ENCODE peak calls at places on chromosomes 6 and 20, in nine cellular contexts. One of them, this sample, is unnamed.
A peak's percentile ranks its signal among the peaks of the same experiment; 100 is the strongest.

GRCh38 chr6:2111162-2111677 is 134.2 kb downstream of the GMDS start:
- DNase-seq in uterus: no peak
- DNase-seq in H9: no peak
- DNase-seq in ovary: no peak
- DNase-seq in left lung: no peak
- DNase-seq in HepG2: no peak
- DNase-seq in CD8-positive, alpha-beta T cell: no peak
- DNase-seq in CD8-positive, alpha-beta memory T cell: no peak
- DNase-seq in mesenchymal stem cell: peak; percentile 6
- DNase-seq in this sample: no peak

GRCh38 chr6:159094444-159095252 is 49.9 kb upstream of the TAGAP start:
- DNase-seq in uterus: no peak
- DNase-seq in H9: no peak
- DNase-seq in ovary: no peak
- DNase-seq in left lung: peak; percentile 67
- DNase-seq in HepG2: no peak
- DNase-seq in CD8-positive, alpha-beta T cell: no peak
- DNase-seq in CD8-positive, alpha-beta memory T cell: no peak
- DNase-seq in mesenchymal stem cell: no peak
- DNase-seq in this sample: no peak

GRCh38 chr20:7601431-7601830 is 338.8 kb downstream of the HAO1 start:
- DNase-seq in uterus: no peak
- DNase-seq in H9: no peak
- DNase-seq in ovary: no peak
- DNase-seq in left lung: no peak
- DNase-seq in HepG2: no peak
- DNase-seq in CD8-positive, alpha-beta T cell: no peak
- DNase-seq in CD8-positive, alpha-beta memory T cell: no peak
- DNase-seq in mesenchymal stem cell: no peak
- DNase-seq in this sample: no peak

GRCh38 chr6:106146852-106147351 is 60.8 kb downstream of the PRDM1 start:
- DNase-seq in uterus: no peak
- DNase-seq in H9: no peak
- DNase-seq in ovary: no peak
- DNase-seq in left lung: no peak
- DNase-seq in HepG2: no peak
- DNase-seq in CD8-positive, alpha-beta T cell: no peak
- DNase-seq in CD8-positive, alpha-beta memory T cell: no peak
- DNase-seq in mesenchymal stem cell: no peak
- DNase-seq in this sample: no peak

GRCh38 chr20:59146801-59147118 is 16.9 kb upstream of the ZNF831 start:
- DNase-seq in uterus: no peak
- DNase-seq in H9: no peak
- DNase-seq in ovary: no peak
- DNase-seq in left lung: no peak
- DNase-seq in HepG2: no peak
- DNase-seq in CD8-positive, alpha-beta T cell: no peak
- DNase-seq in CD8-positive, alpha-beta memory T cell: no peak
- DNase-seq in mesenchymal stem cell: no peak
- DNase-seq in this sample: no peak

GRCh38 chr6:24359640-24360454 is 2.0 kb upstream of the DCDC2 start:
- DNase-seq in uterus: peak; percentile 27
- DNase-seq in H9: peak; percentile 93
- DNase-seq in ovary: peak; percentile 79
- DNase-seq in left lung: peak; percentile 91
- DNase-seq in HepG2: no peak
- DNase-seq in CD8-positive, alpha-beta T cell: peak; percentile 63
- DNase-seq in CD8-positive, alpha-beta memory T cell: peak; percentile 32
- DNase-seq in mesenchymal stem cell: peak; percentile 91
- DNase-seq in this sample: peak; percentile 89

GRCh38 chr6:108200631-108201030 is 34.8 kb downstream of the NR2E1 start:
- DNase-seq in uterus: no peak
- DNase-seq in H9: no peak
- DNase-seq in ovary: no peak
- DNase-seq in left lung: no peak
- DNase-seq in HepG2: peak; percentile 72
- DNase-seq in CD8-positive, alpha-beta T cell: no peak
- DNase-seq in CD8-positive, alpha-beta memory T cell: no peak
- DNase-seq in mesenchymal stem cell: peak; percentile 8
- DNase-seq in this sample: no peak

GRCh38 chr20:63625771-63626423 is 1.0 kb downstream of the GMEB2 start:
- DNase-seq in uterus: peak; percentile 36
- DNase-seq in H9: no peak
- DNase-seq in ovary: peak; percentile 66
- DNase-seq in left lung: peak; percentile 64
- DNase-seq in HepG2: peak; percentile 57
- DNase-seq in CD8-positive, alpha-beta T cell: no peak
- DNase-seq in CD8-positive, alpha-beta memory T cell: no peak
- DNase-seq in mesenchymal stem cell: peak; percentile 47
- DNase-seq in this sample: peak; percentile 44

GRCh38 chr6:136728033-136728939 is 64.0 kb downstream of the MAP3K5 start:
- DNase-seq in uterus: no peak
- DNase-seq in H9: no peak
- DNase-seq in ovary: no peak
- DNase-seq in left lung: no peak
- DNase-seq in HepG2: no peak
- DNase-seq in CD8-positive, alpha-beta T cell: no peak
- DNase-seq in CD8-positive, alpha-beta memory T cell: no peak
- DNase-seq in mesenchymal stem cell: peak; percentile 9
- DNase-seq in this sample: no peak

GRCh38 chr6:167913699-167914098 is 83.8 kb upstream of the KIF25 start:
- DNase-seq in uterus: no peak
- DNase-seq in H9: no peak
- DNase-seq in ovary: no peak
- DNase-seq in left lung: no peak
- DNase-seq in HepG2: no peak
- DNase-seq in CD8-positive, alpha-beta T cell: no peak
- DNase-seq in CD8-positive, alpha-beta memory T cell: no peak
- DNase-seq in mesenchymal stem cell: no peak
- DNase-seq in this sample: no peak

GRCh38 chr6:151389640-151390275 is 1.6 kb downstream of the ZBTB2 start:
- DNase-seq in uterus: peak; percentile 65
- DNase-seq in H9: peak; percentile 45
- DNase-seq in ovary: peak; percentile 66
- DNase-seq in left lung: no peak
- DNase-seq in HepG2: peak; percentile 64
- DNase-seq in CD8-positive, alpha-beta T cell: no peak
- DNase-seq in CD8-positive, alpha-beta memory T cell: peak; percentile 9
- DNase-seq in mesenchymal stem cell: peak; percentile 80
- DNase-seq in this sample: peak; percentile 65

GRCh38 chr6:90078513-90079289 is 184.4 kb downstream of the GJA10 start:
- DNase-seq in uterus: no peak
- DNase-seq in H9: no peak
- DNase-seq in ovary: no peak
- DNase-seq in left lung: no peak
- DNase-seq in HepG2: no peak
- DNase-seq in CD8-positive, alpha-beta T cell: no peak
- DNase-seq in CD8-positive, alpha-beta memory T cell: no peak
- DNase-seq in mesenchymal stem cell: no peak
- DNase-seq in this sample: no peak

GRCh38 chr6:127900935-127901334 is at the start of gene THEMIS:
- DNase-seq in uterus: no peak
- DNase-seq in H9: no peak
- DNase-seq in ovary: no peak
- DNase-seq in left lung: no peak
- DNase-seq in HepG2: no peak
- DNase-seq in CD8-positive, alpha-beta T cell: peak; percentile 29
- DNase-seq in CD8-positive, alpha-beta memory T cell: peak; percentile 14
- DNase-seq in mesenchymal stem cell: no peak
- DNase-seq in this sample: no peak

GRCh38 chr6:112413805-112414204 is 66.7 kb downstream of the RFPL4B start:
- DNase-seq in uterus: no peak
- DNase-seq in H9: no peak
- DNase-seq in ovary: no peak
- DNase-seq in left lung: no peak
- DNase-seq in HepG2: no peak
- DNase-seq in CD8-positive, alpha-beta T cell: no peak
- DNase-seq in CD8-positive, alpha-beta memory T cell: no peak
- DNase-seq in mesenchymal stem cell: no peak
- DNase-seq in this sample: no peak

GRCh38 chr6:63936399-63936798 is 300.8 kb downstream of the PHF3 start:
- DNase-seq in uterus: no peak
- DNase-seq in H9: no peak
- DNase-seq in ovary: no peak
- DNase-seq in left lung: no peak
- DNase-seq in HepG2: peak; percentile 22
- DNase-seq in CD8-positive, alpha-beta T cell: no peak
- DNase-seq in CD8-positive, alpha-beta memory T cell: no peak
- DNase-seq in mesenchymal stem cell: no peak
- DNase-seq in this sample: no peak

GRCh38 chr20:62736026-62736406 is 27.4 kb downstream of the NTSR1 start:
- DNase-seq in uterus: no peak
- DNase-seq in H9: no peak
- DNase-seq in ovary: no peak
- DNase-seq in left lung: peak; percentile 28
- DNase-seq in HepG2: no peak
- DNase-seq in CD8-positive, alpha-beta T cell: no peak
- DNase-seq in CD8-positive, alpha-beta memory T cell: no peak
- DNase-seq in mesenchymal stem cell: no peak
- DNase-seq in this sample: peak; percentile 16

GRCh38 chr6:108732101-108732870 is 115.9 kb upstream of the ARMC2 start:
- DNase-seq in uterus: no peak
- DNase-seq in H9: peak; percentile 43
- DNase-seq in ovary: no peak
- DNase-seq in left lung: no peak
- DNase-seq in HepG2: no peak
- DNase-seq in CD8-positive, alpha-beta T cell: no peak
- DNase-seq in CD8-positive, alpha-beta memory T cell: no peak
- DNase-seq in mesenchymal stem cell: no peak
- DNase-seq in this sample: no peak

GRCh38 chr6:25960689-25961088 is 1.9 kb upstream of the TRIM38 start:
- DNase-seq in uterus: no peak
- DNase-seq in H9: no peak
- DNase-seq in ovary: no peak
- DNase-seq in left lung: no peak
- DNase-seq in HepG2: no peak
- DNase-seq in CD8-positive, alpha-beta T cell: no peak
- DNase-seq in CD8-positive, alpha-beta memory T cell: no peak
- DNase-seq in mesenchymal stem cell: no peak
- DNase-seq in this sample: no peak
- H3K27ac ChIP-seq in uterus: no peak overlapping the region
- H3K27ac ChIP-seq in H9: no peak overlapping the region
- H3K27ac ChIP-seq in ovary: no peak overlapping the region
- H3K27ac ChIP-seq in left lung: no peak overlapping the region
- H3K27ac ChIP-seq in HepG2: no peak overlapping the region
- H3K27ac ChIP-seq in CD8-positive, alpha-beta T cell: no peak overlapping the region
- H3K27ac ChIP-seq in CD8-positive, alpha-beta memory T cell: no peak overlapping the region
- H3K27ac ChIP-seq in mesenchymal stem cell: no peak overlapping the region
- H3K27ac ChIP-seq in this sample: no peak overlapping the region

GRCh38 chr6:87684895-87685654 is 17.0 kb downstream of the AKIRIN2 start:
- DNase-seq in uterus: no peak
- DNase-seq in H9: no peak
- DNase-seq in ovary: no peak
- DNase-seq in left lung: no peak
- DNase-seq in HepG2: no peak
- DNase-seq in CD8-positive, alpha-beta T cell: no peak
- DNase-seq in CD8-positive, alpha-beta memory T cell: no peak
- DNase-seq in mesenchymal stem cell: no peak
- DNase-seq in this sample: no peak

GRCh38 chr6:87682310-87682709 is 19.7 kb downstream of the AKIRIN2 start:
- DNase-seq in uterus: no peak
- DNase-seq in H9: no peak
- DNase-seq in ovary: no peak
- DNase-seq in left lung: no peak
- DNase-seq in HepG2: no peak
- DNase-seq in CD8-positive, alpha-beta T cell: no peak
- DNase-seq in CD8-positive, alpha-beta memory T cell: no peak
- DNase-seq in mesenchymal stem cell: no peak
- DNase-seq in this sample: no peak

GRCh38 chr6:87683890-87684289 is 18.1 kb downstream of the AKIRIN2 start:
- DNase-seq in uterus: no peak
- DNase-seq in H9: no peak
- DNase-seq in ovary: no peak
- DNase-seq in left lung: no peak
- DNase-seq in HepG2: no peak
- DNase-seq in CD8-positive, alpha-beta T cell: no peak
- DNase-seq in CD8-positive, alpha-beta memory T cell: no peak
- DNase-seq in mesenchymal stem cell: no peak
- DNase-seq in this sample: no peak
- H3K4me1 ChIP-seq in uterus: peaks cover 5% of the 10 kb centered on the region
- H3K4me1 ChIP-seq in H9: no peaks in the 10 kb centered on the region
- H3K4me1 ChIP-seq in ovary: peaks cover 4% of the 10 kb centered on the region
- H3K4me1 ChIP-seq in left lung: peaks cover 11% of the 10 kb centered on the region
- H3K4me1 ChIP-seq in HepG2: peaks cover 66% of the 10 kb centered on the region
- H3K4me1 ChIP-seq in CD8-positive, alpha-beta T cell: peaks cover 17% of the 10 kb centered on the region
- H3K4me1 ChIP-seq in CD8-positive, alpha-beta memory T cell: peaks cover 14% of the 10 kb centered on the region
- H3K4me1 ChIP-seq in mesenchymal stem cell: peaks cover 4% of the 10 kb centered on the region
- H3K4me1 ChIP-seq in this sample: peaks cover 41% of the 10 kb centered on the region

GRCh38 chr6:10395171-10395945 is 19.5 kb downstream of the TFAP2A start:
- DNase-seq in uterus: no peak
- DNase-seq in H9: no peak
- DNase-seq in ovary: no peak
- DNase-seq in left lung: no peak
- DNase-seq in HepG2: no peak
- DNase-seq in CD8-positive, alpha-beta T cell: no peak
- DNase-seq in CD8-positive, alpha-beta memory T cell: no peak
- DNase-seq in mesenchymal stem cell: no peak
- DNase-seq in this sample: no peak

GRCh38 chr6:10397756-10398438 is 17.0 kb downstream of the TFAP2A start:
- DNase-seq in uterus: no peak
- DNase-seq in H9: no peak
- DNase-seq in ovary: no peak
- DNase-seq in left lung: no peak
- DNase-seq in HepG2: no peak
- DNase-seq in CD8-positive, alpha-beta T cell: no peak
- DNase-seq in CD8-positive, alpha-beta memory T cell: no peak
- DNase-seq in mesenchymal stem cell: no peak
- DNase-seq in this sample: no peak

GRCh38 chr6:10396775-10397174 is 18.1 kb downstream of the TFAP2A start:
- DNase-seq in uterus: no peak
- DNase-seq in H9: no peak
- DNase-seq in ovary: no peak
- DNase-seq in left lung: no peak
- DNase-seq in HepG2: no peak
- DNase-seq in CD8-positive, alpha-beta T cell: no peak
- DNase-seq in CD8-positive, alpha-beta memory T cell: no peak
- DNase-seq in mesenchymal stem cell: no peak
- DNase-seq in this sample: no peak

GRCh38 chr6:10393544-10394225 is 21.2 kb downstream of the TFAP2A start:
- DNase-seq in uterus: no peak
- DNase-seq in H9: no peak
- DNase-seq in ovary: no peak
- DNase-seq in left lung: no peak
- DNase-seq in HepG2: no peak
- DNase-seq in CD8-positive, alpha-beta T cell: no peak
- DNase-seq in CD8-positive, alpha-beta memory T cell: no peak
- DNase-seq in mesenchymal stem cell: no peak
- DNase-seq in this sample: no peak

GRCh38 chr6:10395946-10396577 is 18.8 kb downstream of the TFAP2A start:
- DNase-seq in uterus: no peak
- DNase-seq in H9: peak; percentile 73
- DNase-seq in ovary: no peak
- DNase-seq in left lung: no peak
- DNase-seq in HepG2: no peak
- DNase-seq in CD8-positive, alpha-beta T cell: no peak
- DNase-seq in CD8-positive, alpha-beta memory T cell: no peak
- DNase-seq in mesenchymal stem cell: no peak
- DNase-seq in this sample: no peak
- H3K27ac ChIP-seq in uterus: no peak overlapping the region
- H3K27ac ChIP-seq in H9: no peak overlapping the region
- H3K27ac ChIP-seq in ovary: no peak overlapping the region
- H3K27ac ChIP-seq in left lung: no peak overlapping the region
- H3K27ac ChIP-seq in HepG2: no peak overlapping the region
- H3K27ac ChIP-seq in CD8-positive, alpha-beta T cell: no peak overlapping the region
- H3K27ac ChIP-seq in CD8-positive, alpha-beta memory T cell: no peak overlapping the region
- H3K27ac ChIP-seq in mesenchymal stem cell: no peak overlapping the region
- H3K27ac ChIP-seq in this sample: no peak overlapping the region

GRCh38 chr6:100918152-100918551 is 37.0 kb upstream of the ASCC3 start:
- DNase-seq in uterus: no peak
- DNase-seq in H9: no peak
- DNase-seq in ovary: no peak
- DNase-seq in left lung: no peak
- DNase-seq in HepG2: no peak
- DNase-seq in CD8-positive, alpha-beta T cell: no peak
- DNase-seq in CD8-positive, alpha-beta memory T cell: no peak
- DNase-seq in mesenchymal stem cell: no peak
- DNase-seq in this sample: no peak
- H3K4me1 ChIP-seq in uterus: no peaks in the 10 kb centered on the region
- H3K4me1 ChIP-seq in H9: no peaks in the 10 kb centered on the region
- H3K4me1 ChIP-seq in ovary: no peaks in the 10 kb centered on the region
- H3K4me1 ChIP-seq in left lung: no peaks in the 10 kb centered on the region
- H3K4me1 ChIP-seq in HepG2: no peaks in the 10 kb centered on the region
- H3K4me1 ChIP-seq in CD8-positive, alpha-beta T cell: no peaks in the 10 kb centered on the region
- H3K4me1 ChIP-seq in CD8-positive, alpha-beta memory T cell: no peaks in the 10 kb centered on the region
- H3K4me1 ChIP-seq in mesenchymal stem cell: no peaks in the 10 kb centered on the region
- H3K4me1 ChIP-seq in this sample: no peaks in the 10 kb centered on the region